ENCODE peak calls at places on chromosomes 4 and X, in four cellular contexts. K is tibial nerve, N is IMR-90, F is HCT116. W is an unnamed sample.

GRCh38 chr4:126583509-126583908 is 1049.2 kb upstream of the INTU start:
- DNase-seq in K (no peak), N (peak), F (peak), W (peak)

GRCh38 chrX:103919336-103919682 is 43.1 kb upstream of the TMSB15B start:
- DNase-seq in K (peak), N (peak), F (no peak), W (peak)

GRCh38 chrX:123155327-123155726 is 28.8 kb upstream of the GRIA3 start:
- DNase-seq in K (no peak), N (no peak), F (no peak), W (no peak)

GRCh38 chrX:97330150-97330549 is 446.4 kb downstream of the RPA4 start:
- DNase-seq in K (no peak), N (no peak), F (no peak), W (no peak)

GRCh38 chrX:49120104-49120503 is 3.4 kb downstream of the GPKOW start:
- DNase-seq in K (no peak), N (no peak), F (no peak), W (peak)

GRCh38 chr4:26958925-26959653 is 98.4 kb downstream of the STIM2 start:
- DNase-seq in K (no peak), N (no peak), F (no peak), W (no peak)

GRCh38 chrX:23773601-23774175 is 9.3 kb upstream of the SAT1 start:
- DNase-seq in K (no peak), N (no peak), F (no peak), W (no peak)

GRCh38 chr4:121168446-121168845 is 4.3 kb upstream of the TNIP3 start:
- DNase-seq in K (no peak), N (no peak), F (no peak), W (no peak)

GRCh38 chr4:38128478-38129451 is 168.6 kb downstream of the PTTG2 start:
- DNase-seq in K (no peak), N (peak), F (peak), W (no peak)

GRCh38 chrX:148389629-148390028 is 110.8 kb upstream of the AFF2 start:
- DNase-seq in K (no peak), N (no peak), F (no peak), W (no peak)

GRCh38 chr4:125444166-125444565 is 129.4 kb downstream of the FAT4 start:
- DNase-seq in K (no peak), N (no peak), F (no peak), W (no peak)

GRCh38 chr4:168095776-168096443 is 3.6 kb downstream of the ANXA10 start:
- DNase-seq in K (no peak), N (peak), F (no peak), W (no peak)

GRCh38 chrX:135522878-135523693 is 2.6 kb downstream of the INTS6L start:
- DNase-seq in K (no peak), N (no peak), F (no peak), W (peak)

GRCh38 chr4:86472377-86473019 is 112.6 kb upstream of the MAPK10 start:
- DNase-seq in K (no peak), N (no peak), F (no peak), W (no peak)

GRCh38 chrX:54495814-54496516 is at the start of gene FGD1:
- DNase-seq in K (peak), N (peak), F (no peak), W (peak)

GRCh38 chr4:128649161-128649560 is 160.3 kb upstream of the JADE1 start:
- DNase-seq in K (no peak), N (no peak), F (no peak), W (no peak)

GRCh38 chr4:183483997-183484396 is 20.9 kb upstream of the ING2 start:
- DNase-seq in K (no peak), N (peak), F (no peak), W (no peak)

GRCh38 chr4:162475221-162475620 is 311.4 kb upstream of the FSTL5 start:
- DNase-seq in K (no peak), N (no peak), F (no peak), W (no peak)

GRCh38 chrX:28966335-28966734 is 379.1 kb downstream of the IL1RAPL1 start:
- DNase-seq in K (no peak), N (peak), F (no peak), W (no peak)

GRCh38 chr4:101669138-101669831 is 121.2 kb upstream of the BANK1 start:
- DNase-seq in K (no peak), N (no peak), F (no peak), W (no peak)

GRCh38 chrX:3609800-3610199 is 103.6 kb downstream of the PRKX start:
- DNase-seq in K (no peak), N (peak), F (no peak), W (no peak)

GRCh38 chrX:153468008-153468580 is 2.3 kb downstream of the HAUS7 start:
- DNase-seq in K (no peak), N (peak), F (no peak), W (no peak)

GRCh38 chrX:70293621-70294020 is 3.7 kb downstream of the KIF4A start:
- DNase-seq in K (no peak), N (peak), F (no peak), W (no peak)

GRCh38 chr4:176920694-176921093 is 128.0 kb upstream of the VEGFC start:
- DNase-seq in K (no peak), N (peak), F (no peak), W (no peak)

GRCh38 chr4:184024637-184025036 is 119.5 kb downstream of the STOX2 start:
- DNase-seq in K (no peak), N (no peak), F (no peak), W (no peak)

GRCh38 chr4:82820689-82821088 is 22.1 kb upstream of the SCD5 start:
- DNase-seq in K (no peak), N (no peak), F (no peak), W (no peak)

GRCh38 chr4:123750044-123750443 is 353.4 kb downstream of the SPRY1 start:
- DNase-seq in K (no peak), N (no peak), F (no peak), W (no peak)

GRCh38 chr4:181685911-181686310 is 557.3 kb upstream of the TENM3 start:
- DNase-seq in K (no peak), N (peak), F (no peak), W (no peak)

GRCh38 chrX:154354013-154354412 is 20.4 kb downstream of the FLNA start:
- DNase-seq in K (no peak), N (no peak), F (no peak), W (no peak)

GRCh38 chrX:121763671-121764070 is 716.3 kb downstream of the GLUD2 start:
- DNase-seq in K (no peak), N (no peak), F (no peak), W (no peak)

GRCh38 chr4:123786159-123786915 is 389.7 kb downstream of the SPRY1 start:
- DNase-seq in K (no peak), N (no peak), F (no peak), W (no peak)

GRCh38 chr4:7815562-7815961 is 124.1 kb downstream of the AFAP1 start:
- DNase-seq in K (no peak), N (peak), F (no peak), W (no peak)

GRCh38 chrX:41667631-41668030 is 21.1 kb upstream of the GPR34 start:
- DNase-seq in K (no peak), N (no peak), F (no peak), W (peak)

GRCh38 chrX:147850875-147851274 is 60.8 kb upstream of the FMR1 start:
- DNase-seq in K (no peak), N (no peak), F (no peak), W (no peak)

GRCh38 chr4:168737441-168738176 is 240.8 kb downstream of the PALLD start:
- DNase-seq in K (no peak), N (peak), F (no peak), W (no peak)

GRCh38 chrX:134396174-134396573 is 63.8 kb upstream of the HPRT1 start:
- DNase-seq in K (no peak), N (peak), F (no peak), W (peak)

GRCh38 chr4:83054928-83055327 is 19.9 kb downstream of the COPS4 start:
- DNase-seq in K (no peak), N (peak), F (peak), W (peak)

GRCh38 chrX:100895365-100896075 is 21.4 kb upstream of the NOX1 start:
- DNase-seq in K (peak), N (peak), F (peak), W (peak)

GRCh38 chr4:78902313-78902712 is 36.9 kb downstream of the PAQR3 start:
- DNase-seq in K (no peak), N (no peak), F (no peak), W (no peak)

GRCh38 chr4:78901882-78902281 is 37.4 kb downstream of the PAQR3 start:
- DNase-seq in K (no peak), N (no peak), F (no peak), W (no peak)

GRCh38 chr4:78904143-78904542 is 35.1 kb downstream of the PAQR3 start:
- DNase-seq in K (no peak), N (no peak), F (no peak), W (no peak)

DNA sequence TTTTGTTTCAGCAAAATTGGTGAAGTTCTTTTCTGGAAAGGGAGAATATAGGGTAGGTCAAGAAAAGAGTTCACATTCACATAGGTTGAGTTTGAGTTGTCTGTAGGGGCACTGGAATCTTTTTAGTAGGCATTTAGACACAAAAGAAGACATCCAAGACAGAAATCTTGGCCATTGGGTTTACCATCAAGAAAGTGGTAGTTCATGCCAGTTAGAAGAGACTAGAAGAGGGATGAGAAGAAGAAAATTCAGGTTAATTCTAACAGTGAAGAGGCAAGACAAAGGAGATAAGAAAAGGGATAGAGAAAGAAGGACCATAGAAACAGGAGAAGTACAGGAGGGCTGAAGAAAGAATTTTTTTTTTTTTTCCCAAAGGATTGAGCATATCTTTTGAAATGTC is 39.9 kb downstream of the PAQR3 start:
- DNase-seq in K (no peak), N (no peak), F (no peak), W (no peak)
- TF ChIP-seq POLR2A in K (no peak), N (no peak), F (no peak), W (no peak)

GRCh38 chrX:47176101-47176740 is 17.4 kb upstream of the UBA1 start:
- DNase-seq in K (no peak), N (no peak), F (no peak), W (no peak)
- TF ChIP-seq POLR2A in K (no peak), N (no peak), F (no peak), W (no peak)

GRCh38 chr4:1082215-1083182 is 30.9 kb downstream of the RNF212 start:
- DNase-seq in K (peak), N (peak), F (no peak), W (no peak)
- TF ChIP-seq POLR2A in K (no peak), N (no peak), F (no peak), W (peak)

GRCh38 chrX:120604359-120604782 is 470 bp downstream of the MCTS1 start:
- DNase-seq in K (no peak), N (peak), F (no peak), W (peak)

DNA sequence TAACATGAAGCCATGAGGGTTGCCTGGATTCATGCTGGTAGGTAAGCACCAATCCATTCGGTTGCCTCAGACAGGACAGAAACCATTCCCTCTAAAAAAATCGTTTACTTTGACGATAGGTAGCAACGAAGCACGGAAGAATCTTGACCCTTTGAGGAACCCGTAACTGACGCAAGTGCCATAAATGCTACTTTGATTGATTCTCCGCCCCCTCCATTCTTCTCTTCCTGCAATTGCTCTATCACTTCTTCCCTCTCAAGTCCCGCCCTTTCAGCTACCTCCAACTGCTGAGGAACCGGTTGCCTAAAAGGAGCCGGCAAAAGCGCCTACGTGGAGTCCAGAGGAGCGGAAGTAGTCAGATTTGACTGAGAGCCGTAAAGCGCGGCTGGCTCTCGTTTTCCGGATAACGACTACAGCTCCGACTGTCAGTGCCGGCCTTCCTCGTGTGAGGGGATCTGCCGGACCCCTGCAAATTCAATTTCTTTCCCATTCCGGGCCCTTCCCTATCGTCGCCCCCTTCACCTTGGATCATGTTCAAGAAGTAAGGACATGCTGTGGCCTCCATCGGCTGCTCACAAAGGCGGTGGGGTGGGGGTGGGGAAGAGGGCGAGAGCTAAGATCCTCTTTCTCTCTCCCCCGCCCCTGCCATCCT is at the start of gene MCTS1:
- DNase-seq in K (peak), N (peak), F (peak), W (peak)
- TF ChIP-seq POLR2A in K (peak), N (peak), F (no peak), W (peak)

DNA sequence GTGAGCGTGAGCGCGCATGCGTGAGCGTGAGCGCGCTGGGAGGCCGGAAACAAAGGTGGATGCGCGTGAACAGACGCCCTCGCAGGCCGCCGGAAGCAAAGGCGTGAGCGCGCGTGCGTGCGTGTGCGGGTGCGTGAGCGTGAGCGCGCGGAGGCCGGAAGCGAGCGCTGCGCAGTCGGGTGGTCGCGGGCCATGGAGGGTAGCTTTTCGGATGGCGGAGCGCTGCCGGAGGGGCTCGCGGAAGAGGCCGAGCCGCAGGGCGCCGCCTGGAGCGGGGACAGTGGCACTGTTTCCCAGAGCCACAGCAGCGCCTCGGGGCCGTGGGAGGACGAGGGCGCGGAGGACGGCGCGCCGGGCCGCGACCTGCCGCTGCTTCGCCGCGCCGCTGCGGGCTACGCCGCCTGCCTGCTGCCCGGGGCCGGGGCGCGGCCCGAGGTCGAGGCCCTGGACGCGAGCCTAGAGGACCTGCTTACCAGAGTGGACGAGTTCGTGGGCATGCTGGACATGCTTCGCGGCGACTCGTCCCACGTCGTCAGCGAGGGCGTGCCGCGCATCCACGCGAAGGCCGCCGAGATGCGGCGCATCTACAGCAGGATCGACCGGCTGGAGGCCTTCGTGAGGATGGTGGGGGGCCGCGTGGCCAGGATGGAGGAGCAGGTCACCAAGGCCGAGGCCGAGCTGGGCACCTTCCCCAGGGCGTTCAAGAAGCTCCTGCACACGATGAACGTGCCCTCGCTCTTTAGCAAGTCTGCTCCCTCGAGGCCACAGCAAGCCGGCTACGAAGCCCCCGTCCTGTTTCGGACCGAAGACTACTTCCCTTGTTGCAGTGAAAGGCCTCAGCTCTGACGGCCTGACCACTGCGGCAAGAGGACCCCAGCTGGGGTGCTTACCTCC is at the start of gene BLOC1S4:
- DNase-seq in K (peak), N (peak), F (peak), W (peak)
- TF ChIP-seq POLR2A in K (peak), N (peak), F (peak), W (peak)